ENCODE peak calls at places on chromosomes 7 and 10, in six cellular contexts. P is MV-4-11; X is activated naive CD4-positive, alpha-beta T cell; H is left ventricle myocardium superior; V is AG04449; W is activated CD8-positive, alpha-beta memory T cell treated with anti-CD3 and anti-CD28 coated beads, Interleukin-2, amount 10 ng/mL, durations not matched to agents 7 days and 5 days. N is an unnamed sample.

GRCh38 chr7:96979551-96980276 is 25.6 kb upstream of the DLX6 start:
- DNase-seq in P (no peak), X (no peak), H (no peak), V (no peak), W (no peak), N (no peak)

GRCh38 chr10:16905304-16905703 is 88.1 kb upstream of the RSU1 start:
- DNase-seq in P (peak), X (no peak), H (no peak), V (peak), W (no peak), N (no peak)

GRCh38 chr10:36712695-36713094 is 412.7 kb upstream of the ANKRD30A start:
- DNase-seq in P (no peak), X (no peak), H (no peak), V (no peak), W (no peak), N (no peak)

GRCh38 chr10:24310104-24310503 is 101.2 kb downstream of the KIAA1217 start:
- DNase-seq in P (no peak), X (no peak), H (no peak), V (no peak), W (no peak), N (no peak)

GRCh38 chr7:20998309-20998708 is 211.6 kb upstream of the SP8 start:
- DNase-seq in P (no peak), X (no peak), H (no peak), V (no peak), W (no peak), N (no peak)

GRCh38 chr10:118163227-118163626 is 116.5 kb upstream of the RAB11FIP2 start:
- DNase-seq in P (no peak), X (no peak), H (no peak), V (no peak), W (no peak), N (no peak)

GRCh38 chr7:92133133-92133736 is 1.0 kb downstream of the CYP51A1 start:
- DNase-seq in P (peak), X (no peak), H (no peak), V (no peak), W (no peak), N (peak)

GRCh38 chr10:70437721-70438120 is 3.8 kb downstream of the NODAL start:
- DNase-seq in P (no peak), X (no peak), H (no peak), V (no peak), W (no peak), N (no peak)

GRCh38 chr10:102413053-102413705 is 5.4 kb downstream of the PSD start:
- DNase-seq in P (no peak), X (no peak), H (no peak), V (no peak), W (peak), N (peak)

GRCh38 chr10:86940677-86941076 is 16.7 kb downstream of the MMRN2 start:
- DNase-seq in P (no peak), X (no peak), H (no peak), V (no peak), W (peak), N (no peak)

GRCh38 chr10:79355420-79356010 is 8.2 kb downstream of the PPIF start:
- DNase-seq in P (peak), X (no peak), H (no peak), V (no peak), W (peak), N (no peak)

GRCh38 chr10:6586501-6586900 is 6.4 kb upstream of the PRKCQ start:
- DNase-seq in P (no peak), X (no peak), H (no peak), V (no peak), W (no peak), N (no peak)

GRCh38 chr10:33116293-33116697 is 158.3 kb upstream of the ITGB1 start:
- DNase-seq in P (no peak), X (no peak), H (no peak), V (no peak), W (no peak), N (no peak)

GRCh38 chr7:74178632-74179031 is 4.5 kb downstream of the EIF4H start:
- DNase-seq in P (peak), X (no peak), H (no peak), V (no peak), W (no peak), N (no peak)

GRCh38 chr10:102451105-102451969 is at the start of gene C10orf95:
- DNase-seq in P (no peak), X (no peak), H (no peak), V (no peak), W (peak), N (no peak)

GRCh38 chr7:8379264-8379663 is 54.1 kb upstream of the NXPH1 start:
- DNase-seq in P (no peak), X (no peak), H (no peak), V (no peak), W (no peak), N (no peak)

GRCh38 chr7:23003505-23004246 is 10.3 kb downstream of the HYCC1 start:
- DNase-seq in P (no peak), X (no peak), H (no peak), V (no peak), W (no peak), N (no peak)

GRCh38 chr7:137606061-137606674 is 240.6 kb downstream of the DGKI start:
- DNase-seq in P (peak), X (no peak), H (no peak), V (no peak), W (no peak), N (no peak)

GRCh38 chr7:105015631-105015965 is 1.6 kb downstream of the KMT2E start:
- DNase-seq in P (peak), X (no peak), H (no peak), V (no peak), W (peak), N (no peak)

N was measured in Right ventricle myocardium inferior.